ENCODE peak calls at places on chromosome 9, in seven cellular contexts. One of them, this sample, is unnamed. For H3K4me1, the result is how much of the 10 kb centered on the place peaks cover.

GRCh38 chr9:20507431-20507830 is 114.9 kb downstream of the MLLT3 start:
- DNase-seq in tibial nerve: no peak
- DNase-seq in sigmoid colon: no peak
- DNase-seq in adrenal gland: no peak
- DNase-seq in A549: no peak
- DNase-seq in body of pancreas: no peak
- DNase-seq in ovary: no peak
- DNase-seq in this sample: no peak

GRCh38 chr9:131954299-131954698 is 125.4 kb downstream of the MED27 start:
- DNase-seq in tibial nerve: no peak
- DNase-seq in sigmoid colon: no peak
- DNase-seq in adrenal gland: no peak
- DNase-seq in A549: peak
- DNase-seq in body of pancreas: no peak
- DNase-seq in ovary: no peak
- DNase-seq in this sample: no peak

GRCh38 chr9:107334103-107334776 is 51.2 kb downstream of the RAD23B start:
- DNase-seq in tibial nerve: no peak
- DNase-seq in sigmoid colon: no peak
- DNase-seq in adrenal gland: no peak
- DNase-seq in A549: no peak
- DNase-seq in body of pancreas: no peak
- DNase-seq in ovary: no peak
- DNase-seq in this sample: no peak

GRCh38 chr9:126357074-126357473 is 30.4 kb downstream of the MVB12B start:
- DNase-seq in tibial nerve: no peak
- DNase-seq in sigmoid colon: no peak
- DNase-seq in adrenal gland: no peak
- DNase-seq in A549: no peak
- DNase-seq in body of pancreas: no peak
- DNase-seq in ovary: no peak
- DNase-seq in this sample: no peak

GRCh38 chr9:126146254-126147145 is 180.1 kb upstream of the MVB12B start:
- DNase-seq in tibial nerve: no peak
- DNase-seq in sigmoid colon: no peak
- DNase-seq in adrenal gland: peak
- DNase-seq in A549: peak
- DNase-seq in body of pancreas: no peak
- DNase-seq in ovary: peak
- DNase-seq in this sample: no peak

GRCh38 chr9:4167040-4167671 is 132.7 kb downstream of the GLIS3 start:
- DNase-seq in tibial nerve: no peak
- DNase-seq in sigmoid colon: no peak
- DNase-seq in adrenal gland: no peak
- DNase-seq in A549: peak
- DNase-seq in body of pancreas: no peak
- DNase-seq in ovary: no peak
- DNase-seq in this sample: no peak

GRCh38 chr9:106104887-106105286 is 410.5 kb downstream of the TMEM38B start:
- DNase-seq in tibial nerve: no peak
- DNase-seq in sigmoid colon: no peak
- DNase-seq in adrenal gland: no peak
- DNase-seq in A549: no peak
- DNase-seq in body of pancreas: no peak
- DNase-seq in ovary: no peak
- DNase-seq in this sample: no peak

GRCh38 chr9:126304946-126305370 is 21.7 kb upstream of the MVB12B start:
- DNase-seq in tibial nerve: no peak
- DNase-seq in sigmoid colon: no peak
- DNase-seq in adrenal gland: no peak
- DNase-seq in A549: no peak
- DNase-seq in body of pancreas: no peak
- DNase-seq in ovary: no peak
- DNase-seq in this sample: no peak

GRCh38 chr9:33430942-33431341 is 16.5 kb downstream of the AQP3 start:
- DNase-seq in tibial nerve: no peak
- DNase-seq in sigmoid colon: no peak
- DNase-seq in adrenal gland: no peak
- DNase-seq in A549: peak
- DNase-seq in body of pancreas: no peak
- DNase-seq in ovary: no peak
- DNase-seq in this sample: no peak

GRCh38 chr9:91734371-91734981 is 215.6 kb downstream of the ROR2 start:
- DNase-seq in tibial nerve: peak
- DNase-seq in sigmoid colon: peak
- DNase-seq in adrenal gland: peak
- DNase-seq in A549: peak
- DNase-seq in body of pancreas: peak
- DNase-seq in ovary: peak
- DNase-seq in this sample: peak

GRCh38 chr9:137972355-137972987 is 94.9 kb downstream of the CACNA1B start:
- DNase-seq in tibial nerve: no peak
- DNase-seq in sigmoid colon: peak
- DNase-seq in adrenal gland: no peak
- DNase-seq in A549: no peak
- DNase-seq in body of pancreas: no peak
- DNase-seq in ovary: no peak
- DNase-seq in this sample: no peak

DNA sequence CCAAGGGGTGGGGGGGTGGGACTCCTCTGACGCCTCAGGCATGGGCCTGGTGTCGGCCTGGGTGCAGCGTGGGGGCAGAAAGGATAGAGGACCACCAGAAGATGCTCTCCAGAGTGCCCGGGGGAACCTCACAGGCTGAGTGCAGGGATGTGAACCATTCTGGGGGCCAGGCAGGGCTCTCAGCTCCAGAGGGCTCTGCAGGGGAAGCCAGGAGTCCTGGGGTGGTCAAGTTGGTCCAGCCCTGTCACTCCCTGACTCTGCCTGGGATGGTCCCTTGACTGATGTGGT is 6.5 kb downstream of the GFI1B start:
- DNase-seq in tibial nerve: no peak
- DNase-seq in sigmoid colon: no peak
- DNase-seq in adrenal gland: no peak
- DNase-seq in A549: no peak
- DNase-seq in body of pancreas: no peak
- DNase-seq in ovary: no peak
- DNase-seq in this sample: no peak
- H3K4me1 ChIP-seq in tibial nerve: under half
- H3K4me1 ChIP-seq in sigmoid colon: under half
- H3K4me1 ChIP-seq in adrenal gland: under half
- H3K4me1 ChIP-seq in A549: under half
- H3K4me1 ChIP-seq in body of pancreas: under half
- H3K4me1 ChIP-seq in ovary: under half
- H3K4me1 ChIP-seq in this sample: under half

GRCh38 chr9:128276008-128276573 is at the start of gene SWI5:
- DNase-seq in tibial nerve: peak
- DNase-seq in sigmoid colon: peak
- DNase-seq in adrenal gland: peak
- DNase-seq in A549: peak
- DNase-seq in body of pancreas: peak
- DNase-seq in ovary: peak
- DNase-seq in this sample: peak
- TF ChIP-seq POLR2A in tibial nerve: peak
- TF ChIP-seq POLR2A in sigmoid colon: peak
- TF ChIP-seq POLR2A in adrenal gland: peak
- TF ChIP-seq POLR2A in A549: peak
- TF ChIP-seq POLR2A in body of pancreas: peak
- TF ChIP-seq POLR2A in ovary: peak
- TF ChIP-seq POLR2A in this sample: peak

GRCh38 chr9:121321039-121321503 is 49.0 kb downstream of the STOM start:
- DNase-seq in tibial nerve: no peak
- DNase-seq in sigmoid colon: peak
- DNase-seq in adrenal gland: no peak
- DNase-seq in A549: peak
- DNase-seq in body of pancreas: no peak
- DNase-seq in ovary: peak
- DNase-seq in this sample: no peak

GRCh38 chr9:121318631-121319393 is 50.9 kb downstream of the GSN start:
- DNase-seq in tibial nerve: no peak
- DNase-seq in sigmoid colon: peak
- DNase-seq in adrenal gland: peak
- DNase-seq in A549: no peak
- DNase-seq in body of pancreas: no peak
- DNase-seq in ovary: no peak
- DNase-seq in this sample: no peak

GRCh38 chr9:121317737-121318630 is 50.0 kb downstream of the GSN start:
- DNase-seq in tibial nerve: no peak
- DNase-seq in sigmoid colon: no peak
- DNase-seq in adrenal gland: peak
- DNase-seq in A549: no peak
- DNase-seq in body of pancreas: peak
- DNase-seq in ovary: no peak
- DNase-seq in this sample: no peak

GRCh38 chr9:121316852-121317373 is 49.0 kb downstream of the GSN start:
- DNase-seq in tibial nerve: no peak
- DNase-seq in sigmoid colon: no peak
- DNase-seq in adrenal gland: no peak
- DNase-seq in A549: no peak
- DNase-seq in body of pancreas: no peak
- DNase-seq in ovary: no peak
- DNase-seq in this sample: no peak

DNA sequence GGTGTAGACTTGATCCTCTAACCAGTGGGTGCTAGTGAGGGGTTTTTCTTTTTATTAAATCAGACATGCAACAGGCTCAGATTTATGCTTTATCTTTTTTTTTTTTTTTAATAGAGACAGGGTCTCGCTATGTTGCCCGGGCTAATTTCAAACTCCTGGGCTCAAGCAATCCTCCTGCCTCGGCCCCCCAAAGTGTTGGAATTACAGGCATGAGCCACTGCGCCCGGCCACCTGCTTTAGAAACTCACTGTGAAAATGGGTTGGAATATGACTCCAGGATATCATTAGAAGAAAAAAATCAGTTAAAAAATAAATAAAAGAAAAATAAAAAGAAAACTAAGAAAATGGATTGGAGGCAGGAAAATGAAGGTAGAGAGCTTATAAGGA is 50.7 kb downstream of the STOM start:
- DNase-seq in tibial nerve: no peak
- DNase-seq in sigmoid colon: peak
- DNase-seq in adrenal gland: peak
- DNase-seq in A549: no peak
- DNase-seq in body of pancreas: no peak
- DNase-seq in ovary: no peak
- DNase-seq in this sample: no peak
- H3K4me1 ChIP-seq in tibial nerve: half or more
- H3K4me1 ChIP-seq in sigmoid colon: half or more
- H3K4me1 ChIP-seq in adrenal gland: under half
- H3K4me1 ChIP-seq in A549: half or more
- H3K4me1 ChIP-seq in body of pancreas: under half
- H3K4me1 ChIP-seq in ovary: under half
- H3K4me1 ChIP-seq in this sample: under half

DNA sequence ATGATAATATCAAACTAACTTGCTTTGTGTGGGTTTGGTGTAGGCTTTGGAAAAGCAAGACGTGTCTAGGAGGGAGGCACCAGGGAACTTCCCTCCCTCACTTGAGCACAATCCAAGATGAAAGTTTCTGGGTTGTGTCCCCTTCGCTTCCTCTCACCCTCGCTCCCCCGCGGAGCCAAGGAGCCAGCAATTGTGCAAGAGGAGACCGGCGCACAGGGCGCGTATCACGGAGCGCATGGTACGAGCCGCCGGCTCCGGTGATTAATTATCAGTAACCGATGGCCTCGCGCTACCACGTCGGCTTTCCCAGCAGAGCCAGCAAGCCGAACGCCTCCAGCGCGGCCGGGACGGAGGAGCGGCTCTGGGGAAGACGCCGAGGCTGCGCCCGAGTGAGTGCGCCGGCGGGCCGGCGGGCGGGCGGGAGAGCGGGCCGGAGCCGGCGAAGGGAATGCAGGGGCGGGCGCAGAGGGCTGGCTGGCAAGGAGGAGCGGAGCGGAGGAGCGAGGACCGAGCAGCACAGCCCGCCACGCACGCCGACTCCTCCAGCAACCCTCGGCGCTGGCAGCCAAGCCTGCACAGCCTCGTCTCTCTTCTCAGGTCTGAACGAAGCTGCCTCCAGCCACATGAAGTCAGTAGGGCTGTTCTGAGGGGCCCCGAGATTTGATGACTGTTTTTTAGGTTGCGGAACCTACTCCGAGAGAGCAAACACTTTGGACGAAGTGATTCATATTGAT is 143.6 kb downstream of the BNC2 start:
- DNase-seq in tibial nerve: peak
- DNase-seq in sigmoid colon: peak
- DNase-seq in adrenal gland: peak
- DNase-seq in A549: peak
- DNase-seq in body of pancreas: peak
- DNase-seq in ovary: peak
- DNase-seq in this sample: peak
- TF ChIP-seq POLR2A in tibial nerve: peak
- TF ChIP-seq POLR2A in sigmoid colon: peak
- TF ChIP-seq POLR2A in adrenal gland: peak
- TF ChIP-seq POLR2A in A549: peak
- TF ChIP-seq POLR2A in body of pancreas: no peak
- TF ChIP-seq POLR2A in ovary: peak
- TF ChIP-seq POLR2A in this sample: peak

DNA sequence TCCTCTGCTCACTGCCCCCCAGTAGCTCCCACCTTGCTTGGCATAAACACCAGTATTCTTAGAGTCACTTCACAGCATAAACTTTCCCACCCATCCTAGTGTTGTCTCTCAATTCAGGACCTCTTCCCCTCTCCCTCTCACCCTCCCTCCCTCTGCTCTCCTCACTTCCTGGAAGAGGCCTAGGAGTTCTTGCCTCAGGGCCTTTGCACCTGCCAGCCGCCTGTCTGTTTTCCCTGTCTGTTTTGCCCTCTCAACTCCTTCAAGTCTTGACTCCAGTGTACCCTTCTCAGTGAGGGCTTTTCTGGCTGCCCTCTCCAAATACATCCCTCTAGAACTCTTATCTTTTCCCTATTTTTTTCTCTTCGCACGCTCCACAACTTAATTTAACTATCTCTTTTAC is 86.2 kb downstream of the ENTREP1 start:
- DNase-seq in tibial nerve: no peak
- DNase-seq in sigmoid colon: no peak
- DNase-seq in adrenal gland: no peak
- DNase-seq in A549: no peak
- DNase-seq in body of pancreas: no peak
- DNase-seq in ovary: no peak
- DNase-seq in this sample: no peak
- H3K4me1 ChIP-seq in tibial nerve: under half
- H3K4me1 ChIP-seq in sigmoid colon: under half
- H3K4me1 ChIP-seq in adrenal gland: under half
- H3K4me1 ChIP-seq in A549: under half
- H3K4me1 ChIP-seq in body of pancreas: under half
- H3K4me1 ChIP-seq in ovary: under half
- H3K4me1 ChIP-seq in this sample: under half